ENCODE peak calls at places on chromosomes 4 and X, in four cellular contexts. Y is PC-3, G is MM.1S, U is SK-N-SH. B is an unnamed sample.

GRCh38 chr4:2364654-2365053 is 53.8 kb downstream of the ZFYVE28 start:
- DNase-seq in Y (peak), G (no peak), U (no peak), B (no peak)

GRCh38 chrX:125505207-125505606 is 185.5 kb downstream of the TEX13C start:
- DNase-seq in Y (peak), G (no peak), U (no peak), B (no peak)

GRCh38 chrX:71533850-71534515 is 1.1 kb downstream of the OGT start:
- DNase-seq in Y (peak), G (peak), U (peak), B (peak)

GRCh38 chr4:173317003-173317402 is 17.2 kb downstream of the HMGB2 start:
- DNase-seq in Y (no peak), G (no peak), U (peak), B (peak)

GRCh38 chrX:112536544-112536943 is 143.2 kb downstream of the LHFPL1 start:
- DNase-seq in Y (no peak), G (no peak), U (no peak), B (no peak)

GRCh38 chr4:96093057-96093456 is 253.2 kb downstream of the PDHA2 start:
- DNase-seq in Y (no peak), G (no peak), U (no peak), B (no peak)

GRCh38 chr4:7165874-7166201 is 26.5 kb upstream of the SORCS2 start:
- DNase-seq in Y (no peak), G (no peak), U (no peak), B (no peak)

GRCh38 chrX:48910926-48911406 is 480 bp downstream of the SLC35A2 start:
- DNase-seq in Y (no peak), G (no peak), U (no peak), B (peak)

GRCh38 chr4:90174622-90175023 is 47.4 kb downstream of the CCSER1 start:
- DNase-seq in Y (peak), G (peak), U (no peak), B (no peak)

GRCh38 chr4:102639602-102640001 is 121.2 kb downstream of the MANBA start:
- DNase-seq in Y (no peak), G (no peak), U (no peak), B (no peak)

GRCh38 chr4:9947168-9948062 is 73.9 kb downstream of the SLC2A9 start:
- DNase-seq in Y (no peak), G (no peak), U (no peak), B (no peak)

GRCh38 chr4:52932586-52933482 is 70.7 kb downstream of the RASL11B start:
- DNase-seq in Y (no peak), G (no peak), U (no peak), B (no peak)

GRCh38 chr4:114146947-114147618 is 167.6 kb upstream of the ARSJ start:
- DNase-seq in Y (no peak), G (no peak), U (no peak), B (no peak)

GRCh38 chr4:174467107-174467506 is 55.2 kb downstream of the HPGD start:
- DNase-seq in Y (no peak), G (no peak), U (no peak), B (no peak)

GRCh38 chr4:152910521-152910920 is 25.6 kb upstream of the FHDC1 start:
- DNase-seq in Y (no peak), G (no peak), U (no peak), B (no peak)

GRCh38 chr4:181971973-181972372 is 271.2 kb upstream of the TENM3 start:
- DNase-seq in Y (no peak), G (no peak), U (no peak), B (no peak)

GRCh38 chr4:92387459-92388069 is 83.8 kb downstream of the GRID2 start:
- DNase-seq in Y (peak), G (peak), U (peak), B (peak)

GRCh38 chrX:12526296-12526695 is 264.9 kb upstream of the PRPS2 start:
- DNase-seq in Y (peak), G (no peak), U (no peak), B (no peak)

GRCh38 chr4:184357783-184358182 is 116.6 kb downstream of the IRF2 start:
- DNase-seq in Y (no peak), G (no peak), U (no peak), B (no peak)

GRCh38 chrX:64152857-64153256 is 52.7 kb downstream of the AMER1 start:
- DNase-seq in Y (no peak), G (no peak), U (no peak), B (no peak)

GRCh38 chr4:16467061-16467460 is 240.8 kb upstream of the TAPT1 start:
- DNase-seq in Y (no peak), G (no peak), U (no peak), B (no peak)

GRCh38 chr4:77126844-77127614 is 30.0 kb upstream of the CCNG2 start:
- DNase-seq in Y (no peak), G (peak), U (no peak), B (peak)

GRCh38 chr4:115126487-115126886 is 13.1 kb upstream of the NDST4 start:
- DNase-seq in Y (no peak), G (no peak), U (no peak), B (no peak)

GRCh38 chrX:16138108-16138427 is 14.7 kb downstream of the GRPR start:
- DNase-seq in Y (no peak), G (no peak), U (no peak), B (peak)

GRCh38 chrX:130789793-130790192 is 113.2 kb downstream of the ENOX2 start:
- DNase-seq in Y (no peak), G (no peak), U (no peak), B (no peak)

GRCh38 chr4:82515705-82516104 is 46.1 kb downstream of the TMEM150C start:
- DNase-seq in Y (peak), G (no peak), U (no peak), B (no peak)

DNA sequence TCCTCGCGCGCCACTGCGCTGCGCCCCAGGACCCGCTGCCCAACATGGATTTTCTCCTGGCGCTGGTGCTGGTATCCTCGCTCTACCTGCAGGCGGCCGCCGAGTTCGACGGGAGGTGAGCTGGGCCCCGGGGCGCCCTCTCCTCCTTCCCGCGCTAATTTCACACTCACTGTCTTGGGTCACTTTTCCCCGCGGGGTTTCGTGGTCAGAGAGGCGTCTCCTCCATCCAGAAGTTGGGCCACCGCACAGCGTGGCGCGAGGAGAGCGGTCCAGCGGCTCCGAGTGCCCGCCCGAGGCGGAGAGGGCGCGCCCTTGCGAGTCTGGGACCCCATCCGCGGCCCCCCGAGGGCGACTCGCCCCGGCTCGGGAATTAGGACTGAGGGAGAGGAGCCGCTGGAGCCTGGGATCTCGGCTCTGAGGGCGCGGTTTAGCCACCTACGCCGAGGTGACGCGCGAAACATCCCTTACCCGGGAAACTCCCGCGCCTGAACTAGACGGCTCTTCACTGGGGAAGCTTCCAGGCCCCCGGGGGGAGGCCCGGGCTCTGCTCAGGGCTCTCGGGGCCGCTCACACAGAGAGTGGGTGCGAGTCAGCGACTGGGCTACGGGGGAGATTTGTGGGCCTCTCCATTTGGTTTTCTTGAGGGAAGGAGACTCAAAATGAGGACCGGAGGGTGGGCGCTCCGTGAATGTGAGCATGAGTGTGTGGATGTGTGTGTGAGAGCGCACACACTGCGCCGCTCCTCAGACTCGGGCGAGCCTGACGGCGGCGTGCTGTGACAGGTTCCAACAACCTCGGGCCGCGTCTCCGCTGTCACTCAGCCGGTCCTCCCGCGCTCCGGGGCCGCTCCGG is 564 bp downstream of the NPNT start:
- DNase-seq in Y (peak), G (peak), U (peak), B (no peak)
- H3K4me3 ChIP-seq in Y (peak), G (peak), U (peak), B (no peak)

GRCh38 chrX:45743081-45743533 is 542.4 kb upstream of the DIPK2B start:
- DNase-seq in Y (peak), G (no peak), U (peak), B (no peak)
- TF ChIP-seq CTCF in Y (peak), G (no peak), U (peak), B (no peak)

DNA sequence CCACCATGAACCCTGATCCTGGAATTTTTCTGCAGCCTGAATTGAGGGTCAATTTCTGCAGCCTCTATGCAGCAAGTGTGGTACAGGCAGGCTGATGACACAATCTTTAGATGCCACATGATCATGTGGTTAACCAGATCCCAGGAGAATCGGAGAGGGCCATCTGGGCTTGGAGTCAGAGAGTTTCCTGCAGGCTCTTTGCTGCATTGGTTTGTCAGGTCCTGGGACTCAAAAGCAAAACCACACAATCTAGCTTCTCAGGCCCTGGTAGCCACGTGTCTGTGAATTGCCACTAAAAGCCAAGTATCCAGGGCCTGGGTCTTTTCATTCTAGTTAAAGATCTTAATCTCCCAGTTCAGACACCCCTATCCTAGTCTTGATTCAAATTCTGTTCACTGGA is 464.5 kb downstream of the BCOR start:
- DNase-seq in Y (no peak), G (no peak), U (peak), B (no peak)
- TF ChIP-seq EZH2phosphoT487 in Y (no peak), G (no peak), U (no peak), B (no peak)

DNA sequence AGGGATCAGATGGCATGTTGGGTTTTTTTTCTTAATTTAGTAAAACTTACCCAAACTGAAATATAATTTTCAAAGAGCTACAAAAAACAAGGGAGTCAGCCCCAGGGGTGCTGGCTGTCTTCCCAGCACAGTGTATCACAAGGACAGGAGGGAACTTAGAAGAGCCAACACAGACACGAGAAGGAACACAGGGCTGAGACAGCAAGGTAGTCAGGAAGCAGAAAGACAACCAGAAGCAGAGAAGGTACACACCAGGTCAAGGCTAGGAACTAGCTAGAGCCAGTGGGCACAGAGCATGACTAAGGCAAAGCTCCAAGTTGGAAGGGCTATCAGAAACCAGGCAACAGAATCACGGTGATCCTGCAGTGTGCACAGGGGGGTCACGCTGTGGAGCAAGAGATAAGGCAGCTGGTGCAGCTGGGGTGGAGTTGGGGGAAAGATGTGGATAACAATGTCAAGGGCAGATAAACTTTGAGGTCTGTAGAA is 168.7 kb downstream of the NR3C2 start:
- DNase-seq in Y (no peak), G (no peak), U (peak), B (no peak)
- H3K4me3 ChIP-seq in Y (no peak), G (no peak), U (no peak), B (no peak)

GRCh38 chr4:183249854-183250253 is 70.2 kb downstream of the CLDN22 start:
- DNase-seq in Y (peak), G (peak), U (peak), B (peak)
- TF ChIP-seq CTCF in Y (peak), G (peak), U (peak), B (peak)

DNA sequence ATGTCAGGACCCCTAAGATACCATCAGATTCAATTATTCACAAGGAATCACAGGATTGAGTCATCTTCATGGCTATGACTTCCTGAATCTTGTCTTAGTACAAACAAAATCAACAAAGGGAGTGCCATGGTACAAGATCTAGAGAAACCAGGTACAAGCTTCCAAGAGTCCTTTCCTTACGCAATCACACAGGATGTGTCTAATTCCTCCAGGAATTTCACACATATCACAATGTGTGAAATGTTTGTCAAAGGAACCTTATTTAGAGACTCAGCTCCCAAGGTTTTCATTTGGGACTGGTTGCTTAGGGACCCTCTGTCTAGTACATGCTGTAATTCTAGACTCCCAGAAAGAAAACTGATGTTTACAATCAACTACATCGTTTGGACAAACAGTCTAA is 83.0 kb downstream of the MAB21L2 start:
- DNase-seq in Y (peak), G (no peak), U (no peak), B (no peak)
- TF ChIP-seq EZH2phosphoT487 in Y (no peak), G (no peak), U (no peak), B (no peak)

GRCh38 chr4:150577786-150578185 is 4.2 kb upstream of the MAB21L2 start:
- DNase-seq in Y (no peak), G (no peak), U (no peak), B (no peak)

GRCh38 chr4:150580244-150580643 is 1.7 kb upstream of the MAB21L2 start:
- DNase-seq in Y (no peak), G (no peak), U (no peak), B (no peak)

GRCh38 chr4:150579591-150580234 is 2.2 kb upstream of the MAB21L2 start:
- DNase-seq in Y (no peak), G (no peak), U (peak), B (no peak)

GRCh38 chr4:150581206-150581605 is 745 bp upstream of the MAB21L2 start:
- DNase-seq in Y (no peak), G (no peak), U (no peak), B (no peak)

GRCh38 chr4:150578745-150579470 is 3.0 kb upstream of the MAB21L2 start:
- DNase-seq in Y (no peak), G (no peak), U (no peak), B (no peak)
- H3K4me3 ChIP-seq in Y (no peak), G (no peak), U (peak), B (no peak)

DNA sequence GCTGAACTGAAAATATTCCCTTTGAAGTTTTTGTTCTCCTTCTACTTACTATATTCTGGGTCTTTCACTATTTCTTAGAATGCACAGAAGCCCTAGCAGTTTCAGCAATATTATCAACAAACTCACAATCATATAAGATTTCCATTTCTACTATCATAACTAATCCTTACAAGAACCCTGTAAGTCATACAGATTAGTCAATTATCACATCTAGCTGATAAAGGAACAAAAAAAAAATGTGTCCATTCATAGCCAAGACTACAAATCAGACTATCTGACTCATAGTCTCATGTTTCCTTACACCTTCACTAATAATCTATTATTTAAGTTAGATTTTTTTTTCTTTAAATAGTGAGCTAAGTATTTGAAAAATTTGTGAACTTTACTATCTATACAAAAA is 72.5 kb downstream of the LRBA start:
- DNase-seq in Y (no peak), G (no peak), U (no peak), B (no peak)
- TF ChIP-seq CTCF in Y (no peak), G (no peak), U (no peak), B (no peak)

GRCh38 chr4:112145820-112146813 is 863 bp downstream of the FAM241A start:
- DNase-seq in Y (peak), G (peak), U (peak), B (peak)
- TF ChIP-seq EZH2phosphoT487 in Y (no peak), G (no peak), U (no peak), B (no peak)

GRCh38 chrX:110944793-110945466 is 149.3 kb upstream of the CHRDL1 start:
- DNase-seq in Y (no peak), G (no peak), U (peak), B (no peak)

GRCh38 chrX:110938977-110939732 is 143.5 kb upstream of the CHRDL1 start:
- DNase-seq in Y (no peak), G (no peak), U (no peak), B (no peak)

GRCh38 chrX:110941906-110942305 is 146.3 kb upstream of the CHRDL1 start:
- DNase-seq in Y (no peak), G (no peak), U (no peak), B (no peak)

GRCh38 chrX:110944323-110944761 is 148.7 kb upstream of the CHRDL1 start:
- DNase-seq in Y (no peak), G (no peak), U (peak), B (no peak)
- H3K4me3 ChIP-seq in Y (no peak), G (no peak), U (peak), B (no peak)

B was measured in OCI-LY7.